ENCODE peak calls at places on chromosomes 2 and 18, in seven cellular contexts. V is fibroblast of lung; U is left lung; R is Panc1; L is CD4-positive, CD25-positive, alpha-beta regulatory T cell; I is PC-9; C is adrenal gland. T is an unnamed sample.

GRCh38 chr2:119283873-119284331 is 60.3 kb downstream of the STEAP3 start:
- DNase-seq in U (no peak), C (peak; percentile 75), R (no peak), V (peak; percentile 90), I (peak; percentile 82), L (no peak), T (peak; percentile 97)

GRCh38 chr2:107235491-107236254 is 349.7 kb upstream of the ST6GAL2 start:
- DNase-seq in U (no peak), V (no peak), I (no peak), L (no peak), R (no peak), C (no peak), T (no peak)

GRCh38 chr2:73982140-73982617 is 2.5 kb upstream of the TET3 start:
- DNase-seq in C (peak; percentile 26), I (no peak), R (no peak), V (peak; percentile 63), L (no peak), U (no peak), T (peak; percentile 95)

GRCh38 chr2:43737855-43738254 is 36.0 kb upstream of the DYNC2LI1 start:
- DNase-seq in R (no peak), C (no peak), V (no peak), U (no peak), L (no peak), I (no peak), T (no peak)

GRCh38 chr18:79746730-79747129 is 51.0 kb upstream of the KCNG2 start:
- DNase-seq in L (no peak), I (no peak), V (no peak), U (peak; percentile 49), R (no peak), C (no peak), T (no peak)

GRCh38 chr18:7164610-7165009 is 47.0 kb upstream of the LAMA1 start:
- DNase-seq in C (peak; percentile 14), I (no peak), R (no peak), U (no peak), V (no peak), L (no peak), T (no peak)

GRCh38 chr2:932320-933221 is 18.1 kb upstream of the SNTG2 start:
- DNase-seq in L (no peak), I (no peak), C (no peak), U (no peak), R (no peak), V (no peak), T (no peak)

GRCh38 chr2:71606244-71606643 is 152.9 kb downstream of the DYSF start:
- DNase-seq in C (no peak), I (no peak), L (no peak), R (no peak), U (peak; percentile 20), V (no peak), T (no peak)

GRCh38 chr18:2932247-2933181 is 80.4 kb downstream of the LPIN2 start:
- DNase-seq in R (peak; percentile 13), U (no peak), I (peak; percentile 32), C (peak; percentile 72), L (peak; percentile 34), V (peak; percentile 45), T (no peak)

GRCh38 chr2:30266051-30266621 is 34.8 kb downstream of the LBH start:
- DNase-seq in I (no peak), R (no peak), C (peak; percentile 42), L (peak; percentile 36), V (peak; percentile 29), U (no peak), T (peak; percentile 13)

GRCh38 chr2:72031346-72032115 is 116.1 kb downstream of the CYP26B1 start:
- DNase-seq in C (no peak), R (no peak), V (peak; percentile 27), I (no peak), U (no peak), L (no peak), T (no peak)

GRCh38 chr18:74880706-74881289 is 283.1 kb downstream of the ZNF407 start:
- DNase-seq in V (no peak), C (no peak), I (no peak), R (no peak), L (no peak), U (no peak), T (no peak)

GRCh38 chr2:84846732-84847131 is 34.2 kb downstream of the TRABD2A start:
- DNase-seq in C (no peak), R (no peak), L (no peak), I (no peak), U (no peak), V (peak; percentile 74), T (no peak)
- H3K4me3 ChIP-seq in C (no peak overlapping the region), R (no peak overlapping the region), L (peak overlapping the region; percentile 42), I (no peak overlapping the region), U (no peak overlapping the region), V (no peak overlapping the region), T (no peak overlapping the region)

GRCh38 chr2:10078001-10078400 is 2.2 kb downstream of the CYS1 start:
- DNase-seq in C (no peak), R (no peak), U (no peak), V (no peak), L (no peak), I (no peak), T (no peak)

GRCh38 chr2:10079192-10079930 is 850 bp downstream of the CYS1 start:
- DNase-seq in U (peak; percentile 78), V (peak; percentile 76), R (no peak), L (no peak), I (peak; percentile 38), C (peak; percentile 40), T (peak; percentile 84)

GRCh38 chr2:10078704-10079191 is 1.5 kb downstream of the CYS1 start:
- DNase-seq in U (no peak), V (peak; percentile 51), L (no peak), C (no peak), R (no peak), I (no peak), T (no peak)

GRCh38 chr2:10080536-10081304 is 509 bp upstream of the CYS1 start:
- DNase-seq in L (no peak), C (no peak), U (peak; percentile 0), R (no peak), I (no peak), V (peak; percentile 66), T (no peak)

DNA sequence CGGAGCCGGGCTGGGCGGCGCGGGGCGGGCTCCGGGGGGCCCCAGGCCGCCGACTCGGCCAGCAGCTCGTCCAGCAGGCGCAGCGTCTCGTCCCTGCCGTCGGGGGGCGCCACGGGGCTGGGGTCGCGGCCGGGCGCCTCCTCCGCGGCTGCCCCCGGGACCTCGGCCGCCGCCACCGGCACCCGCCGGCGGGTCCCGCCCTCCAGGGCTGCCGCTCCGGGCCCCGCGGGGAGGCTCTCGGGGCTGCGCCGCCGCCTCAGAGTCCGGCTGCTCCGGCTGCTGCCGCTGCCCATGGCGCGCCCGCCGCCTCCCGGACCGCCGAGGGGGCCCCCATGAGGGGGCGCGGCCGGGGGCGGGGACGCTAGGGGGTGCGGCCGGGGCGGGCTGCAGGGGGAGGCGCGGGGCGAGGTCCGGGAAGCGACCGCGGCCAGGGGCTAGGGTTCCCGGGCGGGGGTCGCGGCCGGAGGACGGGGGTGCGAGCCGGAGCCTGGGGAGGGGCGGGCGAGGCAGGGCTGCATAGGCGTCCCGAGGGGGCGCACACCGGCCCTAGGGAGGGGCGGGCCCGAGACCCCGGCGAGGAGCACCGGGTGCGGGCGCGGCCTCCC is at the start of gene CYS1:
- DNase-seq in I (peak; percentile 51), V (peak; percentile 15), R (no peak), U (peak; percentile 81), C (no peak), L (no peak), T (peak; percentile 45)
- H3K9me3 ChIP-seq in I (no peaks in the 10 kb centered on the region), V (no peaks in the 10 kb centered on the region), R (no peaks in the 10 kb centered on the region), U (no peaks in the 10 kb centered on the region), C (no peaks in the 10 kb centered on the region), L (no peaks in the 10 kb centered on the region), T (no peaks in the 10 kb centered on the region)

GRCh38 chr2:96770451-96770850 is 9.7 kb downstream of the CNNM4 start:
- DNase-seq in U (no peak), R (no peak), L (no peak), V (no peak), I (no peak), C (no peak), T (no peak)

GRCh38 chr2:96775160-96775559 is 14.5 kb downstream of the CNNM4 start:
- DNase-seq in I (no peak), U (no peak), L (no peak), C (no peak), V (no peak), R (no peak), T (no peak)

GRCh38 chr2:96771792-96772618 is 11.3 kb downstream of the CNNM4 start:
- DNase-seq in U (no peak), R (no peak), I (peak; percentile 90), L (no peak), C (no peak), V (no peak), T (no peak)

GRCh38 chr2:96772903-96773675 is 12.4 kb downstream of the CNNM4 start:
- DNase-seq in L (no peak), V (no peak), U (no peak), I (no peak), C (no peak), R (no peak), T (no peak)

GRCh38 chr2:96773922-96774321 is 13.2 kb downstream of the CNNM4 start:
- DNase-seq in C (no peak), L (peak; percentile 27), R (no peak), U (no peak), V (no peak), I (no peak), T (no peak)
- H3K4me3 ChIP-seq in C (no peak overlapping the region), L (peak overlapping the region; percentile 85), R (peak overlapping the region; percentile 51), U (peak overlapping the region; percentile 29), V (no peak overlapping the region), I (no peak overlapping the region), T (no peak overlapping the region)

GRCh38 chr2:176105727-176106635 is 1.1 kb upstream of the HOXD11 start:
- DNase-seq in V (no peak), I (no peak), C (no peak), L (no peak), R (no peak), U (no peak), T (no peak)
- H3K9me3 ChIP-seq in V (no peaks in the 10 kb centered on the region), I (no peaks in the 10 kb centered on the region), C (no peaks in the 10 kb centered on the region), L (peaks cover 6% of the 10 kb centered on the region), R (no peaks in the 10 kb centered on the region), U (no peaks in the 10 kb centered on the region), T (no peaks in the 10 kb centered on the region)

T was measured in MG63.